ENCODE peak calls at places on chromosomes 2 and 18, in seven cellular contexts. One of them, this sample, is unnamed.

GRCh38 chr18:36315736-36316135 is 18.2 kb downstream of the FHOD3 start:
- DNase-seq in psoas muscle: no peak
- DNase-seq in ureter: no peak
- DNase-seq in RWPE1: no peak
- DNase-seq in NCI-H1092 treated with DMSO at 0.1 percent for 48 hours: no peak
- DNase-seq in kidney tubule cell: peak
- DNase-seq in AG09309: no peak
- DNase-seq in this sample: no peak

GRCh38 chr2:108841506-108841905 is 54.9 kb downstream of the CCDC138 start:
- DNase-seq in NCI-H1092 treated with DMSO at 0.1 percent for 48 hours: no peak
- DNase-seq in psoas muscle: no peak
- DNase-seq in ureter: no peak
- DNase-seq in RWPE1: no peak
- DNase-seq in AG09309: no peak
- DNase-seq in kidney tubule cell: no peak
- DNase-seq in this sample: no peak

GRCh38 chr2:210456571-210456970 is 20.0 kb downstream of the LANCL1 start:
- DNase-seq in kidney tubule cell: no peak
- DNase-seq in AG09309: no peak
- DNase-seq in NCI-H1092 treated with DMSO at 0.1 percent for 48 hours: no peak
- DNase-seq in RWPE1: no peak
- DNase-seq in psoas muscle: no peak
- DNase-seq in ureter: no peak
- DNase-seq in this sample: no peak

GRCh38 chr2:37870829-37871228 is 54.3 kb upstream of the RMDN2 start:
- DNase-seq in NCI-H1092 treated with DMSO at 0.1 percent for 48 hours: no peak
- DNase-seq in AG09309: no peak
- DNase-seq in psoas muscle: no peak
- DNase-seq in RWPE1: no peak
- DNase-seq in ureter: no peak
- DNase-seq in kidney tubule cell: no peak
- DNase-seq in this sample: no peak

GRCh38 chr18:67041334-67041733 is 437.4 kb upstream of the CDH19 start:
- DNase-seq in ureter: no peak
- DNase-seq in psoas muscle: no peak
- DNase-seq in AG09309: no peak
- DNase-seq in kidney tubule cell: no peak
- DNase-seq in NCI-H1092 treated with DMSO at 0.1 percent for 48 hours: no peak
- DNase-seq in RWPE1: no peak
- DNase-seq in this sample: no peak

GRCh38 chr18:78586596-78586995 is 393.0 kb upstream of the SALL3 start:
- DNase-seq in ureter: peak
- DNase-seq in RWPE1: no peak
- DNase-seq in NCI-H1092 treated with DMSO at 0.1 percent for 48 hours: no peak
- DNase-seq in AG09309: no peak
- DNase-seq in kidney tubule cell: no peak
- DNase-seq in psoas muscle: no peak
- DNase-seq in this sample: no peak

GRCh38 chr2:160917850-160918249 is 242.4 kb upstream of the TANK start:
- DNase-seq in kidney tubule cell: peak
- DNase-seq in NCI-H1092 treated with DMSO at 0.1 percent for 48 hours: no peak
- DNase-seq in RWPE1: no peak
- DNase-seq in psoas muscle: no peak
- DNase-seq in AG09309: no peak
- DNase-seq in ureter: no peak
- DNase-seq in this sample: no peak

GRCh38 chr2:102110168-102110567 is 32.4 kb upstream of the IL1R1 start:
- DNase-seq in ureter: no peak
- DNase-seq in psoas muscle: no peak
- DNase-seq in AG09309: no peak
- DNase-seq in kidney tubule cell: no peak
- DNase-seq in RWPE1: no peak
- DNase-seq in NCI-H1092 treated with DMSO at 0.1 percent for 48 hours: no peak
- DNase-seq in this sample: no peak

GRCh38 chr2:72921866-72922265 is 4.5 kb downstream of the EMX1 start:
- DNase-seq in psoas muscle: no peak
- DNase-seq in AG09309: no peak
- DNase-seq in kidney tubule cell: no peak
- DNase-seq in RWPE1: no peak
- DNase-seq in ureter: no peak
- DNase-seq in NCI-H1092 treated with DMSO at 0.1 percent for 48 hours: no peak
- DNase-seq in this sample: no peak

GRCh38 chr2:69781321-69782248 is 39.7 kb downstream of the ANXA4 start:
- DNase-seq in kidney tubule cell: peak
- DNase-seq in psoas muscle: no peak
- DNase-seq in NCI-H1092 treated with DMSO at 0.1 percent for 48 hours: peak
- DNase-seq in ureter: peak
- DNase-seq in RWPE1: no peak
- DNase-seq in AG09309: no peak
- DNase-seq in this sample: no peak